ENCODE peak calls at places on chromosomes 5 and 9, in nine cellular contexts. O is hypothalamus, R is NCI-H1694 treated with DMSO at 0.1 percent for 48 hours, V is adipocyte, T is A172, F is mesendoderm, Z is substantia nigra, M is HCEC 1CT, E is heart left ventricle. L is an unnamed sample.

GRCh38 chr9:113524460-113524859 is 60.9 kb downstream of the RGS3 start:
- DNase-seq in O (no peak), R (no peak), V (no peak), T (no peak), F (no peak), Z (no peak), M (no peak), E (no peak), L (no peak)

GRCh38 chr9:109331353-109331752 is 10.5 kb upstream of the EPB41L4B start:
- DNase-seq in O (no peak), R (no peak), V (peak; percentile 35), T (no peak), F (no peak), Z (peak; percentile 41), M (no peak), E (peak; percentile 55), L (no peak)

GRCh38 chr9:93129286-93129685 is 4.8 kb downstream of the NINJ1 start:
- DNase-seq in O (peak; percentile 6), R (no peak), V (no peak), T (no peak), F (no peak), Z (no peak), M (no peak), E (peak; percentile 53), L (no peak)

GRCh38 chr9:84592918-84593317 is 76.6 kb upstream of the NTRK2 start:
- DNase-seq in O (no peak), R (no peak), V (no peak), T (no peak), F (no peak), Z (no peak), M (no peak), E (no peak), L (no peak)

GRCh38 chr5:153445875-153446567 is 44.4 kb upstream of the GRIA1 start:
- DNase-seq in O (no peak), R (peak; percentile 32), V (peak; percentile 55), T (no peak), F (no peak), Z (no peak), M (no peak), E (peak; percentile 19), L (no peak)

GRCh38 chr9:83538172-83538889 is at the start of gene FRMD3:
- DNase-seq in O (no peak), R (peak; percentile 67), V (peak; percentile 89), T (peak; percentile 71), F (peak; percentile 86), Z (peak; percentile 20), M (no peak), E (peak; percentile 89), L (peak; percentile 95)

GRCh38 chr5:7540806-7541205 is 144.9 kb downstream of the ADCY2 start:
- DNase-seq in O (no peak), R (no peak), V (no peak), T (no peak), F (no peak), Z (no peak), M (no peak), E (no peak), L (no peak)

GRCh38 chr5:1036504-1037122 is 28.0 kb downstream of the NKD2 start:
- DNase-seq in O (no peak), R (no peak), V (no peak), T (no peak), F (no peak), Z (no peak), M (no peak), E (no peak), L (peak; percentile 9)

GRCh38 chr5:154771383-154771901 is 16.3 kb downstream of the LARP1 start:
- DNase-seq in O (no peak), R (peak; percentile 32), V (peak; percentile 89), T (no peak), F (peak; percentile 77), Z (no peak), M (peak; percentile 58), E (peak; percentile 23), L (peak; percentile 91)

GRCh38 chr5:157690690-157691433 is 19.5 kb downstream of the C5orf52 start:
- DNase-seq in O (no peak), R (no peak), V (no peak), T (no peak), F (no peak), Z (no peak), M (no peak), E (no peak), L (no peak)

GRCh38 chr5:169408735-169409134 is 107.8 kb upstream of the SLIT3 start:
- DNase-seq in O (no peak), R (no peak), V (no peak), T (no peak), F (no peak), Z (no peak), M (peak; percentile 55), E (no peak), L (no peak)

GRCh38 chr9:115615821-115616665 is 498.1 kb upstream of the TNC start:
- DNase-seq in O (no peak), R (no peak), V (peak; percentile 85), T (peak; percentile 87), F (peak; percentile 35), Z (no peak), M (peak; percentile 94), E (no peak), L (no peak)

GRCh38 chr9:81825831-81826540 is 102.2 kb upstream of the SPATA31D4 start:
- DNase-seq in O (no peak), R (no peak), V (no peak), T (peak; percentile 71), F (peak; percentile 69), Z (no peak), M (peak; percentile 47), E (no peak), L (no peak)

GRCh38 chr5:142015781-142016533 is 3.1 kb upstream of the GNPDA1 start:
- DNase-seq in O (no peak), R (no peak), V (peak; percentile 28), T (peak; percentile 85), F (no peak), Z (no peak), M (peak; percentile 42), E (no peak), L (no peak)

GRCh38 chr5:173010547-173011464 is 27.2 kb downstream of the ATP6V0E1 start:
- DNase-seq in O (peak; percentile 17), R (no peak), V (no peak), T (no peak), F (peak; percentile 80), Z (peak; percentile 48), M (peak; percentile 51), E (peak; percentile 63), L (no peak)

GRCh38 chr9:93684806-93685553 is 108.6 kb downstream of the PHF2 start:
- DNase-seq in O (no peak), R (no peak), V (peak; percentile 22), T (no peak), F (peak; percentile 39), Z (no peak), M (peak; percentile 10), E (no peak), L (no peak)

GRCh38 chr9:34282096-34282495 is 47.0 kb downstream of the KIF24 start:
- DNase-seq in O (no peak), R (no peak), V (peak; percentile 7), T (no peak), F (no peak), Z (no peak), M (no peak), E (no peak), L (no peak)

GRCh38 chr9:133928248-133928764 is 63.8 kb downstream of the VAV2 start:
- DNase-seq in O (no peak), R (no peak), V (no peak), T (no peak), F (no peak), Z (no peak), M (no peak), E (no peak), L (peak; percentile 43)

GRCh38 chr9:129008469-129008965 is 19.6 kb downstream of the SH3GLB2 start:
- DNase-seq in O (no peak), R (no peak), V (no peak), T (no peak), F (no peak), Z (no peak), M (no peak), E (no peak), L (no peak)

GRCh38 chr9:89814340-89815040 is 209.7 kb downstream of the GADD45G start:
- DNase-seq in O (no peak), R (peak; percentile 36), V (no peak), T (peak; percentile 86), F (no peak), Z (no peak), M (no peak), E (no peak), L (peak; percentile 54)

GRCh38 chr5:178625679-178626483 is 969 bp downstream of the CLK4 start:
- DNase-seq in O (no peak), R (peak; percentile 20), V (peak; percentile 71), T (no peak), F (no peak), Z (no peak), M (peak; percentile 29), E (no peak), L (no peak)

GRCh38 chr5:66741394-66741793 is 145.2 kb downstream of the MAST4 start:
- DNase-seq in O (no peak), R (no peak), V (no peak), T (no peak), F (no peak), Z (no peak), M (no peak), E (no peak), L (no peak)